ENCODE peak calls at places on chromosomes 11 and 22, in four cellular contexts. S is aorta; H is CD8-positive, alpha-beta memory T cell; N is CD4-positive, CD25-positive, alpha-beta regulatory T cell. U is an unnamed sample.

GRCh38 chr22:24270556-24271405 is at the start of gene SPECC1L:
- DNase-seq in S (peak), H (peak), N (peak), U (peak)

GRCh38 chr11:107501713-107502112 is 44.1 kb upstream of the CWF19L2 start:
- DNase-seq in S (no peak), H (no peak), N (no peak), U (no peak)

GRCh38 chr11:5004429-5005274 is 10.0 kb downstream of the OR51L1 start:
- DNase-seq in S (no peak), H (no peak), N (no peak), U (peak)

GRCh38 chr22:26580240-26580962 is 9.5 kb downstream of the TPST2 start:
- DNase-seq in S (no peak), H (no peak), N (no peak), U (no peak)

GRCh38 chr22:17281026-17281809 is 62.0 kb upstream of the ADA2 start:
- DNase-seq in S (peak), H (no peak), N (no peak), U (no peak)

GRCh38 chr11:12316432-12316831 is 60.9 kb upstream of the PARVA start:
- DNase-seq in S (no peak), H (no peak), N (no peak), U (no peak)

GRCh38 chr22:48761546-48761945 is 1066.1 kb downstream of the BRD1 start:
- DNase-seq in S (peak), H (no peak), N (no peak), U (no peak)

GRCh38 chr11:31927982-31928381 is 116.9 kb upstream of the PAX6 start:
- DNase-seq in S (no peak), H (no peak), N (no peak), U (no peak)

GRCh38 chr11:61534901-61535839 is 26.6 kb downstream of the LRRC10B start:
- DNase-seq in S (no peak), H (no peak), N (no peak), U (no peak)

GRCh38 chr11:96130061-96130460 is 206.2 kb upstream of the MTMR2 start:
- DNase-seq in S (no peak), H (no peak), N (no peak), U (no peak)

GRCh38 chr11:27357250-27357649 is 5.8 kb downstream of the CCDC34 start:
- DNase-seq in S (no peak), H (no peak), N (no peak), U (peak)

GRCh38 chr11:83235825-83236224 is 42.3 kb downstream of the ANKRD42 start:
- DNase-seq in S (no peak), H (no peak), N (no peak), U (no peak)

GRCh38 chr11:131195801-131196517 is 174.5 kb upstream of the NTM start:
- DNase-seq in S (no peak), H (no peak), N (no peak), U (peak)

GRCh38 chr22:46114518-46115387 is 35.6 kb upstream of the PPARA start:
- DNase-seq in S (no peak), H (no peak), N (no peak), U (no peak)

GRCh38 chr22:46116491-46116958 is 33.8 kb upstream of the PPARA start:
- DNase-seq in S (peak), H (peak), N (peak), U (peak)

GRCh38 chr22:46113910-46114517 is 36.3 kb upstream of the PPARA start:
- DNase-seq in S (no peak), H (no peak), N (no peak), U (no peak)

GRCh38 chr22:46115755-46116490 is 34.4 kb upstream of the PPARA start:
- DNase-seq in S (no peak), H (no peak), N (no peak), U (no peak)

DNA sequence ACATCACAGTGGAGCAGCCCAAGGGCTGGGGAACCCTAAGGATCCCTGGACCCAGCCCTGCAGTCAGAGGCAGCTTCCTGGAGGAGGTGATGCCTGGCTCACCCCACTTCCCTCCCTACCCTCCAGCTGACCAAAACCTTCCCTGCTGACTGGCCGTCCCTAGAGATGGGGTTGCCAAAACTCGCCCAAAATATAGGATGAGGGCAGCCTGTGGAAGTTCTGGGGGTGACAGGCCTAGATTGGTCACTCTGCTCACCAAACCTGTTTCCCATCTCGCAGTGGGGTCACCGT is 35.0 kb upstream of the PPARA start:
- DNase-seq in S (no peak), H (no peak), N (no peak), U (no peak)
- H3K27ac ChIP-seq in S (no peak), H (no peak), N (no peak), U (peak)

GRCh38 chr11:26093206-26093605 is 238.7 kb upstream of the ANO3 start:
- DNase-seq in S (no peak), H (no peak), N (no peak), U (no peak)
- H3K27ac ChIP-seq in S (no peak), H (no peak), N (no peak), U (no peak)

GRCh38 chr11:110200241-110200640 is 96.2 kb downstream of the RDX start:
- DNase-seq in S (no peak), H (no peak), N (no peak), U (no peak)

GRCh38 chr11:110198031-110198729 is 98.2 kb downstream of the RDX start:
- DNase-seq in S (no peak), H (no peak), N (no peak), U (no peak)

GRCh38 chr11:110199184-110199981 is 97.0 kb downstream of the RDX start:
- DNase-seq in S (no peak), H (no peak), N (no peak), U (no peak)

GRCh38 chr11:110196241-110196754 is 100.1 kb downstream of the RDX start:
- DNase-seq in S (no peak), H (no peak), N (no peak), U (peak)

GRCh38 chr11:110196884-110197420 is 99.5 kb downstream of the RDX start:
- DNase-seq in S (no peak), H (no peak), N (no peak), U (no peak)
- H3K27ac ChIP-seq in S (no peak), H (no peak), N (no peak), U (no peak)

GRCh38 chr11:64996327-64996709 is 453 bp downstream of the BATF2 start:
- DNase-seq in S (no peak), H (no peak), N (no peak), U (no peak)

GRCh38 chr11:64994318-64994717 is 2.5 kb downstream of the BATF2 start:
- DNase-seq in S (no peak), H (no peak), N (no peak), U (no peak)

GRCh38 chr11:64998141-64998540 is 1.4 kb upstream of the BATF2 start:
- DNase-seq in S (no peak), H (no peak), N (no peak), U (peak)

GRCh38 chr11:64998690-64999431 is 2.1 kb upstream of the BATF2 start:
- DNase-seq in S (no peak), H (no peak), N (no peak), U (peak)

DNA sequence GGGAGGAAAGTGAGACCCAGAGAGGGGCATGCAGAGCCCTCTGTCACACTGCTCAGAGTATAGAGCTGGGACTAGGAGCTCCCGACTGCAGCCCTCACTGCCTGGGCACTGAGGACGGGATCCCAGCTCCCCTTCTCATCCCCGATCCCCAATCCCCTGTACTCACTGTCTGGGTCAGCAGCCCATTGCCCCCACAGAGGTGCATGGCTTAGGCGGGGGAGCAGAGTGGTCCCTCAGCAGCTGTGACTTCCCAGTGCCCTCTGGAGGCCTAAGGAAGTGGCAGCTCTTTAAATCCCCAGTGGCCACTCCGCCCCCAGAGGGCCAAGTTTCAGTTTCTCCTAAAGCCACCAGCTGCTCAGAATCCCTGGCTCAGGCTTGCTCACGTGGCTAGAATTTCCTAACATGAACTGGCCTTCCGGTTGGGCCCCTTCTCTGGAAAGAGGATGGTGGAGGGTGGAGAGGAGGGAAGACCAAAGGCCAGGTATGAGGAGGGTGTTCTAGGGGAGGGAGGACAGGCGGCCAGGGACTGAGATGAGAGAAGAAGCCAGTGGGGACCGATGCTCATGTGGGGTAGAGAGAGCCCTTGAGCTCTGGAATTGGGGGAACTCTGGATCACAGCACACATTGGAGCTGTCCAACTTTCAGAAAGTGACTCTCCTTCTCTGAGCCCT is at the start of gene BATF2:
- DNase-seq in S (peak), H (no peak), N (no peak), U (peak)
- H3K27ac ChIP-seq in S (no peak), H (peak), N (no peak), U (peak)

DNA sequence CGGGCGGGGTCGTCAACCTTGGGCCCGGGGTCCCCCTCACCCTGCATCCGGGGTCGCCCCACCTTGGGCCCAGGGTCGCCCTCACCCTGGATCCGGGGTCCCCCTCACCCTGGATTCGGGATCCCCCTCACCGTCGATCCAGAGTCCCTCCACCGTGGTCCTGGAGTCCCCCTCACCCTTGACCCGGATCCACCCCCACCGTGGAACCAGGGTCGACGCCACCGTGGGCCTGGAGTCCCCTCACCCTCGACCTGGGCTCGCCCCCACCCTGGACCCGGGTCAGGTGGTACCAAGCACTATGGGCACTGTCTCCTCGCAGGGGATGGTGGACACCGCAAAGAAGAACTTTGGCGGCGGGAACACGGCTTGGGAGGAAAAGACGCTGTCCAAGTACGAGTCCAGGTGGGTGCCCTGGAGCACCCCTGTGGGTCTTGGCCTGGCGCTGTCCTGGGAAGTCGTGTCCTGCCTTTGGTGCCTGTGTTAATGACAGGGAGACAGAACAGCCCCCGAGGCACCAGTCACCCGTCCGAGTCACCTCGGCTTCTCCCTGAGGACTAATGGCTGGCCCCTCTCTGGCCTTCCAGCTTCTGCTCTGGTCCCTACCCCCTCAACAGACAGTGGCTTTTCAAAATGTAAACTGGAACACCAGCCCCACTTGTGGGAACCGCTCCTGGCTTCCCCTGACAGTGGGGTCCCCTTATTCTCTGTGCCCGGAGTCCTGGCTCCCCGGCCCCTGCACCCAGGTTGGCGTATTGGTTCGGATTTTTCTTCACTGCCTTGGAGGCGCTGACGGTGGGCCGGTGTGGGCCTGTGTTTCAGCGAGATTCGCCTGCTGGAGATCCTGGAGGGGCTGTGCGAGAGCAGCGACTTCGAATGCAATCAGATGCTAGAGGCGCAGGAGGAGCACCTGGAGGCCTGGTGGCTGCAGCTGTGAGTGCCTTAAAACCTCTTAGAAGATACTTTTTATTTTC is 762 bp downstream of the CRELD2 start:
- DNase-seq in S (peak), H (no peak), N (no peak), U (no peak)
- H3K27ac ChIP-seq in S (no peak), H (peak), N (peak), U (peak)

DNA sequence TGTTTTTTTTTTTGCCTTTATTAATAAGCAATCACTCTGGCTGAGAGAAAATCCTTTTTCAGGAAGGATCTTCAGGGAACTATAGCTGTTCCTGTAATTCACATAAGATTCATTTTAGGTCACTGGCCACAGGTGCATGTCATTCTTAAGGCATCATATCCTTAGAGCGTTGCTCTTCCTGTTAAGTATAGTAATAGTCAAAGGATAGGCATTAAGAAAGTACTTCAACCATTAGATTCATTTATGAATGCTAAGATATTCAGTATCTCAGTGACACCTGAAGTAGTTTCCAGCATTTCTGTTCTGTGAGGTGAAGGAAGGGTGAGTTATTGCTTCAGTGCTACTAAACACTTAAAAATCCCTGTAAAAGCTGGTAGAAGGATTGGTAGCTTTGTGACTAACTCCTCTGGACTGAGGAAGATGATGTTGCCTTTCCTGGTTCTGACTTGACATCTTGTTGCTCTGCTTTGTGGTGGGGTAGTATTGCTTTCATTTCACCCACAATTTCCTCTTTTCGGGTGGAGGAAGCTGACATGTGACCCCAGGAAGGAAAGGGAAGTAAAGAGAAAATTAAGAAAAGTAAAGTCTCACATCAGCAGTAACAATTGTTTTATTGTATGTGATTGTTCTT is 34.7 kb downstream of the RNF169 start:
- DNase-seq in S (no peak), H (peak), N (peak), U (no peak)
- H3K27ac ChIP-seq in S (no peak), H (no peak), N (peak), U (peak)